ENCODE peak calls at places on chromosomes 5 and 9, in ten cellular contexts. W is NB4, E is body of pancreas, G is uterus, Z is A549, V is lower leg skin, Y is GM12891, M is tibial nerve, I is transverse colon, O is right lobe of liver. C is an unnamed sample.

GRCh38 chr9:106707291-106707690 is 155.7 kb upstream of the ZNF462 start:
- DNase-seq in W (no peak), E (no peak), G (no peak), Z (no peak), V (no peak), Y (no peak), M (no peak), I (no peak), O (no peak), C (no peak)

GRCh38 chr5:1178529-1179382 is 22.6 kb upstream of the SLC6A19 start:
- DNase-seq in W (no peak), E (no peak), G (no peak), Z (no peak), V (no peak), Y (no peak), M (no peak), I (no peak), O (no peak), C (no peak)

GRCh38 chr9:123772967-123773366 is 157.0 kb downstream of the DENND1A start:
- DNase-seq in W (peak), E (no peak), G (no peak), Z (no peak), V (no peak), Y (no peak), M (no peak), I (no peak), O (no peak), C (no peak)

GRCh38 chr5:149441986-149442385 is 62.9 kb upstream of the IL17B start:
- DNase-seq in W (no peak), E (no peak), G (no peak), Z (no peak), V (no peak), Y (no peak), M (no peak), I (no peak), O (no peak), C (no peak)

GRCh38 chr5:123830575-123830974 is 318.6 kb downstream of the CSNK1G3 start:
- DNase-seq in W (no peak), E (no peak), G (no peak), Z (no peak), V (no peak), Y (no peak), M (no peak), I (no peak), O (no peak), C (no peak)

GRCh38 chr5:6732634-6733410 is 19.6 kb downstream of the TENT4A start:
- DNase-seq in W (no peak), E (no peak), G (no peak), Z (no peak), V (no peak), Y (no peak), M (no peak), I (no peak), O (no peak), C (no peak)

GRCh38 chr5:45454114-45454513 is 242.1 kb downstream of the HCN1 start:
- DNase-seq in W (peak), E (peak), G (no peak), Z (no peak), V (no peak), Y (no peak), M (no peak), I (no peak), O (no peak), C (no peak)

GRCh38 chr9:106717686-106718085 is 145.3 kb upstream of the ZNF462 start:
- DNase-seq in W (no peak), E (peak), G (no peak), Z (no peak), V (no peak), Y (no peak), M (no peak), I (no peak), O (no peak), C (no peak)

GRCh38 chr9:5478214-5478613 is 27.9 kb downstream of the CD274 start:
- DNase-seq in W (no peak), E (no peak), G (no peak), Z (no peak), V (no peak), Y (no peak), M (no peak), I (no peak), O (no peak), C (no peak)

GRCh38 chr5:142472306-142472951 is 147.6 kb upstream of the SPRY4 start:
- DNase-seq in W (peak), E (no peak), G (no peak), Z (peak), V (peak), Y (no peak), M (no peak), I (no peak), O (no peak), C (peak)

DNA sequence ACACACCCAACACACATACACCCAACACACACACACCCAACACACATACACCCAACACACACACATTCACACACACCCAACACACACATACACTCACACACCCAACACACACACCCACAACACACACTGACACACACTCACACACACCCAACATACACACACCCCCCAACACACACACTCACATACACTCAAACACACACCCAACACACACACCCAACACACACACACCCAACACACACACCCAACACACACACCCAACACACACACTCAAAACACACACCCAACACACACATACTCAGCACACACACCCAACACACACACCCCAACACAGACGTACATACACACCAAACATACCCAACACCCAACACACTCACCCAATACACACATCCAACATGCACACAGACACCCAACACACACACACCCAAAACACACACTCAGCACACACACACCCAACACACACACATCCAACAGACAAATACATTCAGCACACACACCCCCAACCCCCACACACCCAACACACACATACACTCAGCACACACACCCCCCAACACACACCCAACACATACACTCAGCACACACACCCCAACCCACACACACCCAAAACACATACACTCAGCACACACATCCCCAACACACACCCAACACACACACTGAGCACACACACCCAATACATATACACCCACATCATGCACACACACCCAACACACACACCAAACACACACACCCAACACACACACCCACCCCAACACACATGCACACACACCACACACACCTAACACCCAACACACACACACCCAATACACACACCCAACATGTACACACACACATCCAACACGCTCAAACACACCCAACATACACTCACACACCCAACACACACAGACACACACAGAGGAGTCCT is 479.5 kb upstream of the DAP start:
- DNase-seq in W (no peak), E (no peak), G (no peak), Z (no peak), V (no peak), Y (no peak), M (no peak), I (no peak), O (no peak), C (peak)
- TF ChIP-seq POLR2A in W (no peak), E (no peak), G (no peak), Z (no peak), V (no peak), Y (no peak), M (no peak), I (no peak), O (no peak), C (no peak)

GRCh38 chr9:37574996-37575395 is 1.2 kb downstream of the FBXO10 start:
- DNase-seq in W (no peak), E (no peak), G (no peak), Z (no peak), V (no peak), Y (no peak), M (no peak), I (no peak), O (no peak), C (no peak)

GRCh38 chr9:37575511-37575914 is 667 bp downstream of the FBXO10 start:
- DNase-seq in W (no peak), E (no peak), G (no peak), Z (no peak), V (no peak), Y (no peak), M (no peak), I (peak), O (no peak), C (no peak)

GRCh38 chr9:37574241-37574721 is 1.9 kb downstream of the FBXO10 start:
- DNase-seq in W (no peak), E (no peak), G (no peak), Z (no peak), V (no peak), Y (no peak), M (no peak), I (no peak), O (no peak), C (no peak)

GRCh38 chr9:37575921-37576721 is at the start of gene FBXO10:
- DNase-seq in W (no peak), E (peak), G (peak), Z (peak), V (peak), Y (peak), M (peak), I (peak), O (peak), C (peak)
- TF ChIP-seq POLR2A in W (no peak), E (peak), G (no peak), Z (peak), V (no peak), Y (no peak), M (peak), I (peak), O (peak), C (no peak)

GRCh38 chr9:127166111-127166510 is 43.7 kb upstream of the ANGPTL2 start:
- DNase-seq in W (peak), E (no peak), G (no peak), Z (no peak), V (no peak), Y (no peak), M (no peak), I (no peak), O (no peak), C (no peak)

GRCh38 chr9:127166651-127167524 is 44.5 kb upstream of the ANGPTL2 start:
- DNase-seq in W (peak), E (no peak), G (peak), Z (no peak), V (peak), Y (peak), M (no peak), I (peak), O (no peak), C (no peak)

GRCh38 chr9:127162567-127163365 is 40.3 kb upstream of the ANGPTL2 start:
- DNase-seq in W (no peak), E (no peak), G (peak), Z (no peak), V (peak), Y (no peak), M (no peak), I (no peak), O (no peak), C (no peak)

GRCh38 chr9:127163409-127163808 is 41.0 kb upstream of the ANGPTL2 start:
- DNase-seq in W (peak), E (no peak), G (peak), Z (no peak), V (no peak), Y (no peak), M (no peak), I (no peak), O (no peak), C (no peak)

GRCh38 chr9:127165096-127165495 is 42.7 kb upstream of the ANGPTL2 start:
- DNase-seq in W (no peak), E (no peak), G (peak), Z (no peak), V (peak), Y (no peak), M (no peak), I (no peak), O (no peak), C (no peak)
- TF ChIP-seq POLR2A in W (no peak), E (no peak), G (no peak), Z (no peak), V (no peak), Y (no peak), M (no peak), I (no peak), O (no peak), C (no peak)

GRCh38 chr9:25681270-25681669 is 3.0 kb upstream of the TUSC1 start:
- DNase-seq in W (no peak), E (no peak), G (no peak), Z (no peak), V (no peak), Y (no peak), M (no peak), I (no peak), O (no peak), C (no peak)

GRCh38 chr9:25677301-25678146 is 720 bp downstream of the TUSC1 start:
- DNase-seq in W (no peak), E (peak), G (peak), Z (peak), V (peak), Y (peak), M (peak), I (peak), O (peak), C (peak)

GRCh38 chr9:25678846-25679360 is 659 bp upstream of the TUSC1 start:
- DNase-seq in W (no peak), E (no peak), G (no peak), Z (no peak), V (no peak), Y (no peak), M (no peak), I (no peak), O (no peak), C (no peak)

GRCh38 chr9:25678147-25678666 is at the start of gene TUSC1:
- DNase-seq in W (no peak), E (peak), G (peak), Z (peak), V (peak), Y (peak), M (peak), I (peak), O (peak), C (peak)
- TF ChIP-seq POLR2A in W (no peak), E (peak), G (peak), Z (peak), V (no peak), Y (no peak), M (peak), I (no peak), O (peak), C (peak)

DNA sequence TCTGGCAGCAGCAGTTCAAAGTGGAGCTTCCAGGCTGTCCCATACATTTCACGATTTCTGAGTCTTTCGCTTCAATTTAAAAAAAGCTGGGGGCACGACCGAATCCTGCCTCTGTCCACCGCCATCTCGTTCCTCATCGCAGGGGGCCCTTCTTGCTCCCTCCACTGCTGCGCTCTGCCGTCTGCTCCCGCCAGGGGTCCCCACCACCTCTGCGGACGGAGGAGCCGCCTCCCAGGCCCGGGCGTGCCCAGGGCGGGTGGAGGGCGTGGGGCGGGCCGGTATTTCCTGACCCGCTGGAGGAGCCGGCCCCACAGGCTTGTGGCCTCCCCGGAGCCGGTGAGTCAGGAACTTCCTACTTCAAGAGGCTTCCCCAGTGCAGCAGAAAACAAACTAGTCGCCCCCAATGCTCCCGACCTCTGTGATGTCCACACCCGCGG is 50.4 kb downstream of the USP20 start:
- DNase-seq in W (peak), E (peak), G (peak), Z (peak), V (peak), Y (no peak), M (peak), I (peak), O (peak), C (peak)
- TF ChIP-seq POLR2A in W (peak), E (peak), G (no peak), Z (peak), V (no peak), Y (no peak), M (peak), I (peak), O (no peak), C (peak)

C was measured in erythroblast.